ENCODE peak calls at places on chromosomes 7 and 10, in six cellular contexts. B, V, D, J, N and Z are unnamed samples.

GRCh38 chr10:118106426-118106825 is 59.7 kb upstream of the RAB11FIP2 start:
- DNase-seq in B (peak; percentile 14), V (no peak), D (no peak), J (peak; percentile 21), N (no peak), Z (no peak)

GRCh38 chr10:21079330-21079658 is 182.2 kb upstream of the NEBL start:
- DNase-seq in B (no peak), V (no peak), D (no peak), J (no peak), N (no peak), Z (no peak)

GRCh38 chr10:42952358-42952757 is 124.5 kb upstream of the RET start:
- DNase-seq in B (no peak), V (peak; percentile 77), D (no peak), J (no peak), N (no peak), Z (no peak)

GRCh38 chr10:128030498-128031072 is 95.6 kb downstream of the MKI67 start:
- DNase-seq in B (no peak), V (no peak), D (no peak), J (no peak), N (no peak), Z (no peak)

GRCh38 chr10:1141701-1142100 is 85.5 kb downstream of the WDR37 start:
- DNase-seq in B (no peak), V (no peak), D (no peak), J (no peak), N (no peak), Z (no peak)

GRCh38 chr7:158588085-158588877 is 658 bp upstream of the PTPRN2 start:
- DNase-seq in B (no peak), V (no peak), D (no peak), J (no peak), N (no peak), Z (no peak)

GRCh38 chr7:29619111-29619510 is 55.5 kb downstream of the PRR15 start:
- DNase-seq in B (no peak), V (no peak), D (no peak), J (no peak), N (no peak), Z (no peak)

GRCh38 chr10:88218362-88218761 is 354.9 kb downstream of the PTEN start:
- DNase-seq in B (no peak), V (no peak), D (no peak), J (no peak), N (no peak), Z (no peak)

GRCh38 chr7:30888783-30889182 is 22.9 kb upstream of the AQP1 start:
- DNase-seq in B (peak; percentile 96), V (no peak), D (peak; percentile 53), J (peak; percentile 86), N (no peak), Z (peak; percentile 64)

DNA sequence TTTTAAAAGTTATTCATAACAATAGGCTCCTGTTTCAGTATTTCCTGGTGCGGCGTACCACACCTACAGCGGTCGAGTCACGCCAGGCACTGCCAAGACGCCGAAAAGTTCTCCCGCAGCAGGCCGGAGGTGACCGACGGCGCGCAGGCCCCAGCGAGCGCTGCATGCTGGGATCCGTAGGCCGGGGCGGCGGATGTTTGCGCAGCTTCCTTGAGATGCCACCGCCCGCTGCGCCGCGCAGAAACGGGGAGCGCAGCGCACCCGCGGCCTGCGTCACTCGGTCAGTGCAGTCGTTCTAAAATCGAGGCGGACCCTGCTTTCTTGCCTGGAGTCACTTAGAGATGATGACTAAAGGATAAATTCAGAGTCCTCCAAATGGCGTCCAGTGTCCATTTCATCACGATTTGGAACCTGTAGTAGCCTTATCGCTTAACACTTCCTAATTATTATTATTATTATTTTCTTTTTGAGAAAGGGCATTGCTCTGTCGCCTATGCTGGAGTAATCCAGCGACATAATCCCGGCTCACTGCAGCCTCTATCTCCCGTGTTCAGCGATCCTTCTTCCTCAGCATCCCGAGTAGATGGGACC is 1.3 kb upstream of the KIF11 start:
- DNase-seq in B (peak; percentile 95), V (peak; percentile 94), D (peak; percentile 97), J (peak; percentile 92), N (peak; percentile 85), Z (peak; percentile 85)
- H3K4me3 ChIP-seq in B (peak overlapping the region; percentile 97), V (peak overlapping the region; percentile 91), D (peak overlapping the region; percentile 81), J (peak overlapping the region; percentile 45), N (peak overlapping the region; percentile 82), Z (peak overlapping the region; percentile 81)

DNA sequence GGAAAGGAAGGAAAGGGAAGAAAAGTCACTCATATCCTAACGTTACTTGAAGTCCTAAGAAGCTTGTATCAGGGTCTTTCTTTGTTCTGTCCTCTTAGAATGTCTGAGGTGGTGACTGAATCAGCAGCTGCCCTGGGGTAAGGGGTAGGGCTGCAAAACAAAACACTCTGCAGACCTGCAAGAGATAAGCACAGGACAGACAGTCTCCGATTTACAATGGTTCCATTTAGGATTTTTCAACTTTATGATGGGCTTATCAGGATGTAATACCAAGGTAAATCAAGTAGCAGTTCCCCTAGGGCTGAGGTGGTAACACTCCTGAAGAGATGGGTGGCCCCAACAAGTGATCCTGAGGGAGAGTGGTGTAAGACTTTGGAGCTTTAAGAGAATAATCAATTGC is 16.5 kb downstream of the KDM7A start:
- DNase-seq in B (peak; percentile 4), V (no peak), D (no peak), J (no peak), N (no peak), Z (no peak)
- H3K4me3 ChIP-seq in B (no peak overlapping the region), V (no peak overlapping the region), D (no peak overlapping the region), J (no peak overlapping the region), N (no peak overlapping the region), Z (no peak overlapping the region)

GRCh38 chr10:49173201-49173772 is 14.9 kb downstream of the TMEM273 start:
- DNase-seq in B (no peak), V (no peak), D (no peak), J (no peak), N (no peak), Z (no peak)
- H3K4me3 ChIP-seq in B (no peak overlapping the region), V (no peak overlapping the region), D (no peak overlapping the region), J (no peak overlapping the region), N (no peak overlapping the region), Z (no peak overlapping the region)

GRCh38 chr10:30231709-30232108 is 117.4 kb downstream of the MTPAP start:
- DNase-seq in B (no peak), V (no peak), D (no peak), J (no peak), N (no peak), Z (no peak)
- H3K4me3 ChIP-seq in B (no peak overlapping the region), V (no peak overlapping the region), D (no peak overlapping the region), J (no peak overlapping the region), N (no peak overlapping the region), Z (no peak overlapping the region)